ENCODE peak calls at places on chromosomes 4 and X, in six cellular contexts. I, L, W, U, X and G are unnamed samples.
A peak's percentile ranks its signal among the peaks of the same experiment; 100 is the strongest.

GRCh38 chr4:2871911-2872310 is 28.3 kb downstream of the ADD1 start:
- DNase-seq in L (no peak), X (no peak), I (no peak), U (no peak), W (no peak), G (no peak)

GRCh38 chrX:86051741-86052140 is 4.4 kb upstream of the CHM start:
- DNase-seq in I (no peak), X (no peak), L (no peak), W (no peak), U (no peak), G (no peak)

GRCh38 chrX:22040184-22040583 is 8.1 kb downstream of the PHEX start:
- DNase-seq in I (no peak), X (no peak), U (no peak), L (no peak), W (no peak), G (no peak)

GRCh38 chr4:145179201-145179860 is 1.1 kb downstream of the OTUD4 start:
- DNase-seq in W (peak; percentile 83), I (peak; percentile 43), X (peak; percentile 54), U (peak; percentile 85), L (peak; percentile 71), G (peak; percentile 96)

GRCh38 chrX:103722505-103722904 is 11.8 kb downstream of the TMEM31 start:
- DNase-seq in L (no peak), I (no peak), W (no peak), U (no peak), X (no peak), G (no peak)

GRCh38 chr4:48899950-48900349 is 6.6 kb downstream of the OCIAD2 start:
- DNase-seq in X (no peak), W (no peak), I (no peak), U (no peak), L (no peak), G (no peak)

GRCh38 chr4:80197601-80198444 is 520 bp downstream of the PRDM8 start:
- DNase-seq in W (no peak), X (no peak), U (peak; percentile 56), L (no peak), I (no peak), G (peak; percentile 79)

GRCh38 chr4:108355523-108356208 is 186.9 kb upstream of the LEF1 start:
- DNase-seq in I (no peak), U (no peak), X (no peak), W (no peak), L (no peak), G (no peak)

GRCh38 chr4:182938213-182938645 is 21.0 kb upstream of the DCTD start:
- DNase-seq in I (peak; percentile 51), W (peak; percentile 71), L (peak; percentile 32), U (peak; percentile 82), X (peak; percentile 66), G (peak; percentile 87)

GRCh38 chr4:123411976-123412589 is 15.5 kb downstream of the SPRY1 start:
- DNase-seq in I (no peak), W (no peak), X (no peak), L (no peak), U (no peak), G (no peak)

GRCh38 chr4:10478621-10479020 is 21.4 kb upstream of the ZNF518B start:
- DNase-seq in U (no peak), X (no peak), L (no peak), W (no peak), I (no peak), G (no peak)

GRCh38 chr4:183201331-183201730 is 102.3 kb downstream of the WWC2 start:
- DNase-seq in U (no peak), X (no peak), L (no peak), W (no peak), I (no peak), G (no peak)

GRCh38 chr4:22897520-22898108 is 204.9 kb downstream of the GBA3 start:
- DNase-seq in U (no peak), W (no peak), X (peak; percentile 19), L (no peak), I (no peak), G (no peak)

GRCh38 chr4:127145001-127145400 is 487.8 kb upstream of the INTU start:
- DNase-seq in W (no peak), I (no peak), X (no peak), L (no peak), U (no peak), G (no peak)

GRCh38 chrX:149267878-149268813 is 237.0 kb downstream of the IDS start:
- DNase-seq in U (no peak), I (no peak), W (no peak), L (no peak), X (no peak), G (no peak)

GRCh38 chr4:73275318-73275654 is 16.7 kb upstream of the ANKRD17 start:
- DNase-seq in I (no peak), L (peak; percentile 23), X (no peak), U (no peak), W (no peak), G (no peak)

GRCh38 chr4:189792819-189793618 is 147.7 kb upstream of the FRG1 start:
- DNase-seq in W (peak; percentile 71), I (peak; percentile 35), L (peak; percentile 40), X (peak; percentile 65), U (peak; percentile 72), G (peak; percentile 83)

GRCh38 chr4:2789351-2789750 is 3.5 kb upstream of the SH3BP2 start:
- DNase-seq in X (no peak), W (no peak), L (no peak), U (no peak), I (peak; percentile 3), G (no peak)

GRCh38 chr4:152776352-152776751 is 3.2 kb downstream of the TIGD4 start:
- DNase-seq in W (no peak), U (no peak), L (no peak), X (no peak), I (no peak), G (no peak)

DNA sequence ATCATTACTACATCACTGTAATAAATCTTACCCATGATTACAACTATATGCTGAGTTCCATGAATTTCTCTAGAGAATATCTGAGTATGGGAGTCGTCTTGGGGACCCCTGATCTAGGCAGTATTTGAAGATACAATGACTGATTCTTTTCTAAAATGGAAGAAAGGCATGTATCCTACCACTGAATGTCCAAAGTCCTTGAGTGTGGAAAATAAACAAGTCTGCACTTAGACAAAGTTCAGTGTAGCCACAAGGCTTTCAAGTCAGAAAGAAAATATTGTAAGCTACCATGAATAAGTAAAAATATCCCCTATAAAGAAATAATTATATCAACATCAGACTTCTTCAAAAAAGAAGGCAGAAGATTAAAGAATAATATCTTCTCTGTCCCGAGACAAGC is 42.4 kb downstream of the ZNF674 start:
- DNase-seq in W (no peak), I (no peak), L (no peak), X (no peak), U (no peak), G (no peak)
- H3K9me3 ChIP-seq in W (no peaks in the 10 kb centered on the region), I (peaks cover 26% of the 10 kb centered on the region), L (no peaks in the 10 kb centered on the region), X (peaks cover 84% of the 10 kb centered on the region), U (peaks cover 17% of the 10 kb centered on the region), G (peaks cover 63% of the 10 kb centered on the region)

GRCh38 chr4:118881512-118882146 is 7.0 kb upstream of the SYNPO2 start:
- DNase-seq in L (no peak), I (no peak), X (no peak), W (no peak), U (no peak), G (no peak)

GRCh38 chr4:118888666-118889312 is at the start of gene SYNPO2:
- DNase-seq in L (peak; percentile 79), U (peak; percentile 60), X (peak; percentile 54), W (peak; percentile 90), I (peak; percentile 73), G (peak; percentile 82)

GRCh38 chr4:118879409-118879808 is 9.2 kb upstream of the SYNPO2 start:
- DNase-seq in X (no peak), U (no peak), L (no peak), I (no peak), W (no peak), G (no peak)

GRCh38 chr4:118884716-118885115 is 3.9 kb upstream of the SYNPO2 start:
- DNase-seq in X (no peak), U (no peak), L (no peak), I (no peak), W (no peak), G (no peak)

GRCh38 chr4:118883861-118884260 is 4.8 kb upstream of the SYNPO2 start:
- DNase-seq in X (no peak), L (no peak), W (no peak), I (no peak), U (no peak), G (no peak)
- TF ChIP-seq CTCF in X (no peak), L (no peak), W (peak; percentile 16), I (peak; percentile 5), U (no peak), G (no peak)

DNA sequence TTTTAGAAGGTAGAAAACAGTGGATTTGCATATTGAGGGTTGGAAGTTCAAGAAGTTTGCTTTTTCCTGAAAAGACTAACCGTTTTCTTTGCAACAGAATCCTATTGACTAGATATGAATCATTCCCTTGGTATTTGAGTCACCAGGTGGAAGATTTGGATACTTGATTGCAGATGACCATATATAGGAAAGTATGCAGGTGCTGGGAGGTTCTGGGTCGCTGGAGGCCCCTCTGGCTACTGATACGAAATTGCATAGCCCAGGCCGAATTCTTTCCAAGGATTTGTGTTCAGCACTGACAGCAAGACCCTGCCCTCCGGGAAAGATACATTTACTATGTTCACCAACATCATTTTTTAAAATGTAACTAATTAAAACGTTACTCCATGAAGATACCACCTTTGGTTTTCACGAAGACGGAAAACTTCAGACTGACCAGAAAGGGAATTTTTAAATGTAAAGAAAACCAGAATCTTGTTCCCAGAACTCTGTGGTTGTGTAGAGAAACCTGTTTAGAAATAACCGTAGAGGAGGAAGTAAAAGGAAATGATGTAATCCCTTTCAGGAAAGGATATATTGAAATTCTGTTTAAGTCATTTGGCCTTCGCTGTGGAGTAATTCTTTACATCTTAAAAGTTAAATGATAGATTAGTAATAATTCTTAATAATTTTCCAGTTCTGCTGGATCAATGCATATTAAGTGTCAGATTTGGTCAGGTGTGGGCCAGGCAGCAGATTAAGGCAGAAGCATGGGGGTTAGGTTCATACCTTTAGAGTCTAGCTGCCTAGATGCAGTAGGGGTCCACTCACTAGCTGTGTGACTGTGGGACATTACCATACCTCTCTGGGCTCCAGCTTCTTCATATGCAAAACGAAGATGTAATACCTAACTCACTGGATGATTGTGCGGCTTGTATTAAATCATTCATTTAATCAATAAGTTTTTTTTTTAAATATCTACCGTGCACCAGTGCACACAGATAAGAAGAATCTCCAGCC is 1.1 kb downstream of the ANXA3 start:
- DNase-seq in L (peak; percentile 51), I (no peak), U (no peak), W (no peak), X (peak; percentile 72), G (no peak)
- TF ChIP-seq POLR2A in L (no peak), I (no peak), U (no peak), W (no peak), X (no peak), G (no peak)

DNA sequence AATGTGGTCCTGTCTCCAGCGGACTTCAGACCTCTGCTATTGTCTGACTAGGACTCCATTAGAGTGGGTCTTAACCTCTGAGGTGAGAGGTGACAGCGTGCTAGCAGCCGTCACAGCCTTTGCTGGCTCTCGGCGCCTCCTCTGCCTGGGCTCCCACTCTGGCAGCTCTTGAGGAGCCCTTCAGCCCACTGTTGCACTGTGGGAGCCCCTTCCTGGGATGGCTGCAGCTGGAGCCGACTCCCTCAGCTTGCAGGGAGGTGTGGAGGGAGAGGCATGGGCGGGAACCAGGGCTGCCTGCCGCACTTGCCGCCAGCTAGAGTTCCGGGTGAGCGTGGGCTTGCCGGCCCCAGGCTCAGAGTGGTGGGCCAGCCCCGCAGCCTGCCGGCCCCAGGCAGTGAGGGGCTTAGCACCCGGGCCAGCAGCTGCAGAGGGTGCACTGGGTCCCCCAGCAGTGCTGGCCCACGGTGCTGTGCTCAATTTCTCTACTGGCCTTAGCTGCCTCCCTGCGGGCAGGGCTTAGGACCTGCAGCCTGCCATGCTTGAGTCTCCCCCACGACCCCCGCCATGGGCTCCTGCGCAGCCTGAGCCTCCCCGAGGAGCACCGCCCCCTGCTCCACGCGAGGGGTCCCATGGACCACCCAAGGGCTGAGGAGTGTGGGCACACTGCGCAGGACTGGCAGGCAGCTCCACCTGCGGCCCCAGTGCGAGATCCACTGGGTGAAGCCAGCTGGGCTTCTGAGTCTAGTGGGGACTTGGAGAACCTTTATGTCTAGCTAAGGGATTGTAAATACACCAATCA is 163.4 kb upstream of the ITM2A start:
- DNase-seq in L (no peak), U (no peak), I (no peak), W (no peak), X (no peak), G (no peak)
- H3K9me3 ChIP-seq in L (no peaks in the 10 kb centered on the region), U (no peaks in the 10 kb centered on the region), I (no peaks in the 10 kb centered on the region), W (no peaks in the 10 kb centered on the region), X (no peaks in the 10 kb centered on the region), G (peaks cover 5% of the 10 kb centered on the region)